ENCODE peak calls at places on chromosome 7, in six cellular contexts. One of them, this sample, is unnamed.

GRCh38 chr7:70620333-70621055 is 511.4 kb upstream of the GALNT17 start:
- DNase-seq in nephron progenitor cell: peak
- DNase-seq in BJ: no peak
- DNase-seq in adipocyte: no peak
- DNase-seq in A172: no peak
- DNase-seq in SK-MEL-5: no peak
- DNase-seq in this sample: no peak

GRCh38 chr7:120628233-120628632 is 229.7 kb downstream of the TSPAN12 start:
- DNase-seq in SK-MEL-5: no peak
- DNase-seq in BJ: no peak
- DNase-seq in A172: no peak
- DNase-seq in nephron progenitor cell: no peak
- DNase-seq in adipocyte: no peak
- DNase-seq in this sample: no peak

GRCh38 chr7:140008755-140009610 is 53.8 kb downstream of the PARP12 start:
- DNase-seq in BJ: no peak
- DNase-seq in A172: no peak
- DNase-seq in adipocyte: no peak
- DNase-seq in SK-MEL-5: no peak
- DNase-seq in nephron progenitor cell: no peak
- DNase-seq in this sample: no peak

GRCh38 chr7:28002638-28003037 is 178.0 kb downstream of the JAZF1 start:
- DNase-seq in SK-MEL-5: peak
- DNase-seq in BJ: no peak
- DNase-seq in nephron progenitor cell: no peak
- DNase-seq in A172: peak
- DNase-seq in adipocyte: no peak
- DNase-seq in this sample: no peak

GRCh38 chr7:113891828-113892227 is 27.0 kb downstream of the PPP1R3A start:
- DNase-seq in A172: peak
- DNase-seq in BJ: no peak
- DNase-seq in adipocyte: peak
- DNase-seq in nephron progenitor cell: no peak
- DNase-seq in SK-MEL-5: no peak
- DNase-seq in this sample: no peak

GRCh38 chr7:20786049-20786412 is 655 bp downstream of the SP8 start:
- DNase-seq in SK-MEL-5: peak
- DNase-seq in BJ: no peak
- DNase-seq in A172: no peak
- DNase-seq in nephron progenitor cell: no peak
- DNase-seq in adipocyte: no peak
- DNase-seq in this sample: no peak

GRCh38 chr7:71480814-71481213 is 348.9 kb downstream of the GALNT17 start:
- DNase-seq in SK-MEL-5: peak
- DNase-seq in nephron progenitor cell: no peak
- DNase-seq in BJ: no peak
- DNase-seq in A172: no peak
- DNase-seq in adipocyte: no peak
- DNase-seq in this sample: no peak

GRCh38 chr7:137488038-137488437 is 144.5 kb upstream of the PTN start:
- DNase-seq in adipocyte: peak
- DNase-seq in BJ: no peak
- DNase-seq in SK-MEL-5: peak
- DNase-seq in A172: no peak
- DNase-seq in nephron progenitor cell: no peak
- DNase-seq in this sample: no peak

This sample was measured in H54.